ENCODE peak calls at places on chromosomes 16 and 17, in nine cellular contexts. One of them, this sample, is unnamed.

GRCh38 chr17:61499632-61500031 is 47.4 kb downstream of the TBX4 start:
- DNase-seq in osteoblast: no peak
- DNase-seq in fibroblast of mammary gland: no peak
- DNase-seq in EL: no peak
- DNase-seq in epithelial cell of esophagus: no peak
- DNase-seq in aorta: no peak
- DNase-seq in esophagus squamous epithelium: no peak
- DNase-seq in nucleus accumbens: no peak
- DNase-seq in ascending aorta: no peak
- DNase-seq in this sample: no peak

GRCh38 chr17:75785770-75786538 is 1.3 kb downstream of the UNK start:
- DNase-seq in fibroblast of mammary gland: peak; percentile 77
- DNase-seq in osteoblast: peak; percentile 85
- DNase-seq in EL: peak; percentile 42
- DNase-seq in epithelial cell of esophagus: peak; percentile 58
- DNase-seq in esophagus squamous epithelium: no peak
- DNase-seq in nucleus accumbens: no peak
- DNase-seq in aorta: no peak
- DNase-seq in ascending aorta: no peak
- DNase-seq in this sample: no peak

GRCh38 chr16:53809088-53809951 is 105.4 kb downstream of the FTO start:
- DNase-seq in fibroblast of mammary gland: peak; percentile 80
- DNase-seq in epithelial cell of esophagus: peak; percentile 73
- DNase-seq in nucleus accumbens: no peak
- DNase-seq in osteoblast: no peak
- DNase-seq in esophagus squamous epithelium: no peak
- DNase-seq in ascending aorta: no peak
- DNase-seq in aorta: no peak
- DNase-seq in EL: peak; percentile 86
- DNase-seq in this sample: no peak

GRCh38 chr17:27649929-27650328 is 18.9 kb downstream of the LGALS9 start:
- DNase-seq in EL: no peak
- DNase-seq in fibroblast of mammary gland: no peak
- DNase-seq in ascending aorta: no peak
- DNase-seq in nucleus accumbens: peak; percentile 30
- DNase-seq in epithelial cell of esophagus: peak; percentile 7
- DNase-seq in aorta: peak; percentile 87
- DNase-seq in esophagus squamous epithelium: no peak
- DNase-seq in osteoblast: peak; percentile 21
- DNase-seq in this sample: no peak

GRCh38 chr16:48958681-48959080 is 323.0 kb downstream of the CBLN1 start:
- DNase-seq in ascending aorta: no peak
- DNase-seq in nucleus accumbens: no peak
- DNase-seq in epithelial cell of esophagus: no peak
- DNase-seq in osteoblast: no peak
- DNase-seq in aorta: no peak
- DNase-seq in fibroblast of mammary gland: no peak
- DNase-seq in esophagus squamous epithelium: no peak
- DNase-seq in EL: no peak
- DNase-seq in this sample: no peak

GRCh38 chr17:30104575-30105339 is 11.9 kb upstream of the NSRP1 start:
- DNase-seq in epithelial cell of esophagus: peak; percentile 75
- DNase-seq in aorta: peak; percentile 85
- DNase-seq in osteoblast: peak; percentile 69
- DNase-seq in fibroblast of mammary gland: peak; percentile 83
- DNase-seq in nucleus accumbens: peak; percentile 71
- DNase-seq in ascending aorta: peak; percentile 36
- DNase-seq in EL: peak; percentile 83
- DNase-seq in esophagus squamous epithelium: no peak
- DNase-seq in this sample: peak; percentile 80

GRCh38 chr17:17416400-17417360 is 60.1 kb upstream of the MED9 start:
- DNase-seq in fibroblast of mammary gland: peak; percentile 93
- DNase-seq in aorta: no peak
- DNase-seq in ascending aorta: no peak
- DNase-seq in epithelial cell of esophagus: peak; percentile 77
- DNase-seq in osteoblast: no peak
- DNase-seq in esophagus squamous epithelium: no peak
- DNase-seq in EL: peak; percentile 59
- DNase-seq in nucleus accumbens: peak; percentile 31
- DNase-seq in this sample: no peak

GRCh38 chr17:76207268-76207667 is 33.0 kb downstream of the RNF157 start:
- DNase-seq in esophagus squamous epithelium: no peak
- DNase-seq in osteoblast: no peak
- DNase-seq in epithelial cell of esophagus: no peak
- DNase-seq in ascending aorta: no peak
- DNase-seq in nucleus accumbens: no peak
- DNase-seq in EL: no peak
- DNase-seq in aorta: no peak
- DNase-seq in fibroblast of mammary gland: no peak
- DNase-seq in this sample: no peak

GRCh38 chr17:39813631-39814030 is 50.5 kb downstream of the IKZF3 start:
- DNase-seq in esophagus squamous epithelium: no peak
- DNase-seq in osteoblast: no peak
- DNase-seq in aorta: no peak
- DNase-seq in fibroblast of mammary gland: no peak
- DNase-seq in EL: no peak
- DNase-seq in ascending aorta: no peak
- DNase-seq in nucleus accumbens: no peak
- DNase-seq in epithelial cell of esophagus: no peak
- DNase-seq in this sample: no peak

GRCh38 chr16:2323701-2324100 is 16.8 kb downstream of the ABCA3 start:
- DNase-seq in osteoblast: peak; percentile 26
- DNase-seq in esophagus squamous epithelium: no peak
- DNase-seq in ascending aorta: no peak
- DNase-seq in EL: no peak
- DNase-seq in aorta: no peak
- DNase-seq in fibroblast of mammary gland: no peak
- DNase-seq in epithelial cell of esophagus: no peak
- DNase-seq in nucleus accumbens: no peak
- DNase-seq in this sample: no peak

GRCh38 chr17:60390223-60390622 is 1.7 kb downstream of the USP32 start:
- DNase-seq in esophagus squamous epithelium: no peak
- DNase-seq in aorta: no peak
- DNase-seq in fibroblast of mammary gland: peak; percentile 69
- DNase-seq in osteoblast: peak; percentile 85
- DNase-seq in ascending aorta: no peak
- DNase-seq in epithelial cell of esophagus: peak; percentile 87
- DNase-seq in EL: peak; percentile 83
- DNase-seq in nucleus accumbens: no peak
- DNase-seq in this sample: no peak

GRCh38 chr17:7859028-7859427 is 1.2 kb downstream of the CYB5D1 start:
- DNase-seq in nucleus accumbens: no peak
- DNase-seq in EL: no peak
- DNase-seq in ascending aorta: no peak
- DNase-seq in esophagus squamous epithelium: no peak
- DNase-seq in epithelial cell of esophagus: no peak
- DNase-seq in osteoblast: no peak
- DNase-seq in aorta: no peak
- DNase-seq in fibroblast of mammary gland: no peak
- DNase-seq in this sample: no peak

GRCh38 chr16:354286-354881 is 1.9 kb upstream of the AXIN1 start:
- DNase-seq in osteoblast: peak; percentile 52
- DNase-seq in ascending aorta: no peak
- DNase-seq in aorta: no peak
- DNase-seq in nucleus accumbens: no peak
- DNase-seq in fibroblast of mammary gland: no peak
- DNase-seq in esophagus squamous epithelium: no peak
- DNase-seq in EL: no peak
- DNase-seq in epithelial cell of esophagus: peak; percentile 97
- DNase-seq in this sample: no peak

GRCh38 chr17:45405250-45406086 is 27.2 kb downstream of the ARHGAP27 start:
- DNase-seq in epithelial cell of esophagus: no peak
- DNase-seq in nucleus accumbens: no peak
- DNase-seq in fibroblast of mammary gland: no peak
- DNase-seq in EL: peak; percentile 45
- DNase-seq in ascending aorta: no peak
- DNase-seq in osteoblast: peak; percentile 89
- DNase-seq in aorta: no peak
- DNase-seq in esophagus squamous epithelium: no peak
- DNase-seq in this sample: no peak

GRCh38 chr16:57783883-57784282 is 18.4 kb downstream of the KIFC3 start:
- DNase-seq in nucleus accumbens: no peak
- DNase-seq in fibroblast of mammary gland: no peak
- DNase-seq in epithelial cell of esophagus: no peak
- DNase-seq in esophagus squamous epithelium: no peak
- DNase-seq in EL: no peak
- DNase-seq in aorta: no peak
- DNase-seq in ascending aorta: no peak
- DNase-seq in osteoblast: peak; percentile 71
- DNase-seq in this sample: no peak

GRCh38 chr16:72380283-72380682 is 208.3 kb upstream of the PMFBP1 start:
- DNase-seq in EL: no peak
- DNase-seq in nucleus accumbens: no peak
- DNase-seq in esophagus squamous epithelium: no peak
- DNase-seq in fibroblast of mammary gland: no peak
- DNase-seq in aorta: no peak
- DNase-seq in osteoblast: no peak
- DNase-seq in ascending aorta: no peak
- DNase-seq in epithelial cell of esophagus: no peak
- DNase-seq in this sample: no peak

GRCh38 chr16:47713225-47713595 is 252.1 kb downstream of the PHKB start:
- DNase-seq in EL: peak; percentile 76
- DNase-seq in fibroblast of mammary gland: peak; percentile 96
- DNase-seq in osteoblast: peak; percentile 68
- DNase-seq in aorta: no peak
- DNase-seq in epithelial cell of esophagus: peak; percentile 83
- DNase-seq in ascending aorta: no peak
- DNase-seq in nucleus accumbens: no peak
- DNase-seq in esophagus squamous epithelium: no peak
- DNase-seq in this sample: no peak

GRCh38 chr16:11094075-11094593 is 149.8 kb downstream of the CLEC16A start:
- DNase-seq in nucleus accumbens: no peak
- DNase-seq in epithelial cell of esophagus: peak; percentile 79
- DNase-seq in fibroblast of mammary gland: no peak
- DNase-seq in osteoblast: no peak
- DNase-seq in esophagus squamous epithelium: no peak
- DNase-seq in EL: peak; percentile 39
- DNase-seq in aorta: no peak
- DNase-seq in ascending aorta: no peak
- DNase-seq in this sample: peak; percentile 76

GRCh38 chr17:66799839-66800537 is 34.9 kb upstream of the CACNG5 start:
- DNase-seq in nucleus accumbens: no peak
- DNase-seq in esophagus squamous epithelium: no peak
- DNase-seq in fibroblast of mammary gland: no peak
- DNase-seq in ascending aorta: no peak
- DNase-seq in osteoblast: no peak
- DNase-seq in aorta: peak; percentile 66
- DNase-seq in epithelial cell of esophagus: no peak
- DNase-seq in EL: no peak
- DNase-seq in this sample: peak; percentile 4

GRCh38 chr16:85169333-85170065 is 57.2 kb upstream of the CIBAR2 start:
- DNase-seq in aorta: no peak
- DNase-seq in ascending aorta: no peak
- DNase-seq in osteoblast: peak; percentile 96
- DNase-seq in epithelial cell of esophagus: peak; percentile 37
- DNase-seq in nucleus accumbens: no peak
- DNase-seq in EL: peak; percentile 45
- DNase-seq in esophagus squamous epithelium: no peak
- DNase-seq in fibroblast of mammary gland: no peak
- DNase-seq in this sample: no peak

GRCh38 chr16:23842137-23842600 is 6.4 kb downstream of the PRKCB start:
- DNase-seq in esophagus squamous epithelium: no peak
- DNase-seq in ascending aorta: no peak
- DNase-seq in aorta: no peak
- DNase-seq in osteoblast: no peak
- DNase-seq in fibroblast of mammary gland: no peak
- DNase-seq in nucleus accumbens: no peak
- DNase-seq in epithelial cell of esophagus: no peak
- DNase-seq in EL: no peak
- DNase-seq in this sample: no peak

This sample was measured in MM.1S.